ENCODE peak calls at places on chromosomes 5 and 9, in nine cellular contexts. T is LoVo; R is activated T-helper 1 cell treated with Interleukin-2 at 50 U/mL for 16 hours; G is SW 1271; Y is stimulated activated naive B cell treated with anti-CD40 and anti-IgM and Interleukin-4, amounts not matched to agents 10 μg/mL and 1 μg/mL and 100 μg/mL, for 72 hours; P is NCI-H1092 treated with DMSO at 0.1 percent for 48 hours; W is COR-L47; H is NCI-H69; F is GM06990. D is an unnamed sample.

GRCh38 chr9:2291980-2292704 is 277.0 kb downstream of the SMARCA2 start:
- DNase-seq in T (no peak), R (no peak), G (no peak), Y (no peak), P (peak), W (peak), H (peak), F (no peak), D (no peak)

GRCh38 chr5:21701317-21701716 is 1151.8 kb downstream of the CDH12 start:
- DNase-seq in T (no peak), R (no peak), G (no peak), Y (no peak), P (no peak), W (no peak), H (no peak), F (no peak), D (no peak)

GRCh38 chr9:132099741-132100407 is 20.2 kb upstream of the MED27 start:
- DNase-seq in T (no peak), R (no peak), G (no peak), Y (no peak), P (no peak), W (no peak), H (no peak), F (no peak), D (peak)

GRCh38 chr5:20102291-20102690 is 114.3 kb upstream of the CDH18 start:
- DNase-seq in T (no peak), R (no peak), G (no peak), Y (no peak), P (no peak), W (no peak), H (peak), F (no peak), D (no peak)

GRCh38 chr9:35748858-35749514 is at the start of the genes GBA2 and RGP1:
- DNase-seq in T (peak), R (peak), G (peak), Y (peak), P (peak), W (peak), H (peak), F (peak), D (peak)

GRCh38 chr9:133074111-133074651 is 12.4 kb downstream of the CEL start:
- DNase-seq in T (no peak), R (no peak), G (no peak), Y (no peak), P (no peak), W (no peak), H (no peak), F (no peak), D (no peak)

GRCh38 chr9:38067611-38067891 is 1.5 kb downstream of the SHB start:
- DNase-seq in T (no peak), R (no peak), G (no peak), Y (no peak), P (no peak), W (no peak), H (peak), F (no peak), D (no peak)

GRCh38 chr5:84729326-84729725 is 344.6 kb upstream of the EDIL3 start:
- DNase-seq in T (no peak), R (no peak), G (no peak), Y (no peak), P (no peak), W (no peak), H (no peak), F (no peak), D (peak)

GRCh38 chr5:133957591-133957990 is 10.8 kb downstream of the C5orf15 start:
- DNase-seq in T (no peak), R (no peak), G (no peak), Y (no peak), P (no peak), W (no peak), H (no peak), F (peak), D (no peak)

GRCh38 chr5:173925449-173926071 is 37.4 kb downstream of the CPEB4 start:
- DNase-seq in T (peak), R (no peak), G (peak), Y (peak), P (peak), W (peak), H (peak), F (no peak), D (peak)

GRCh38 chr5:140351609-140352334 is 5.4 kb upstream of the HBEGF start:
- DNase-seq in T (peak), R (no peak), G (peak), Y (peak), P (peak), W (peak), H (peak), F (no peak), D (peak)

GRCh38 chr5:132024117-132024435 is 12.6 kb upstream of the ACSL6 start:
- DNase-seq in T (no peak), R (no peak), G (no peak), Y (no peak), P (no peak), W (no peak), H (no peak), F (no peak), D (no peak)

GRCh38 chr5:53236683-53237082 is 127.1 kb upstream of the MOCS2 start:
- DNase-seq in T (no peak), R (no peak), G (no peak), Y (no peak), P (no peak), W (no peak), H (no peak), F (no peak), D (no peak)

GRCh38 chr5:137560414-137560813 is 61.3 kb upstream of the SPOCK1 start:
- DNase-seq in T (no peak), R (no peak), G (no peak), Y (no peak), P (no peak), W (no peak), H (no peak), F (no peak), D (no peak)

GRCh38 chr5:127650649-127651048 is 1.8 kb downstream of the CTXN3 start:
- DNase-seq in T (no peak), R (no peak), G (no peak), Y (no peak), P (no peak), W (no peak), H (no peak), F (no peak), D (no peak)

GRCh38 chr5:83494666-83495065 is 23.1 kb downstream of the VCAN start:
- DNase-seq in T (no peak), R (no peak), G (no peak), Y (no peak), P (no peak), W (no peak), H (no peak), F (no peak), D (no peak)

GRCh38 chr5:115170128-115170923 is 618 bp upstream of the TRIM36 start:
- DNase-seq in T (no peak), R (no peak), G (no peak), Y (peak), P (peak), W (peak), H (peak), F (no peak), D (no peak)

GRCh38 chr5:43074987-43075318 is 34.8 kb upstream of the ANXA2R start:
- DNase-seq in T (no peak), R (no peak), G (no peak), Y (no peak), P (no peak), W (no peak), H (no peak), F (no peak), D (no peak)

GRCh38 chr5:178407646-178408045 is 175.0 kb upstream of the PHYKPL start:
- DNase-seq in T (no peak), R (no peak), G (no peak), Y (no peak), P (no peak), W (no peak), H (no peak), F (no peak), D (no peak)

GRCh38 chr9:78574354-78575036 is 277.6 kb downstream of the PSAT1 start:
- DNase-seq in T (no peak), R (no peak), G (no peak), Y (no peak), P (peak), W (no peak), H (peak), F (no peak), D (no peak)

GRCh38 chr9:4321554-4321953 is 21.7 kb upstream of the GLIS3 start:
- DNase-seq in T (no peak), R (no peak), G (no peak), Y (no peak), P (no peak), W (no peak), H (no peak), F (no peak), D (no peak)

GRCh38 chr5:53360811-53361210 is 119.6 kb upstream of the FST start:
- DNase-seq in T (no peak), R (no peak), G (peak), Y (no peak), P (no peak), W (no peak), H (no peak), F (no peak), D (no peak)

GRCh38 chr5:30401479-30402058 is 791.9 kb upstream of the CDH6 start:
- DNase-seq in T (peak), R (no peak), G (peak), Y (no peak), P (peak), W (peak), H (peak), F (no peak), D (peak)

GRCh38 chr9:69431777-69432176 is 106.8 kb downstream of the ENTREP1 start:
- DNase-seq in T (no peak), R (no peak), G (no peak), Y (no peak), P (no peak), W (no peak), H (no peak), F (no peak), D (no peak)

GRCh38 chr5:96614110-96614691 is 48.0 kb upstream of the CAST start:
- DNase-seq in T (peak), R (peak), G (peak), Y (no peak), P (peak), W (peak), H (peak), F (peak), D (peak)

GRCh38 chr9:126791406-126792230 is 13.2 kb upstream of the ZBTB43 start:
- DNase-seq in T (peak), R (no peak), G (peak), Y (no peak), P (no peak), W (no peak), H (peak), F (no peak), D (peak)

GRCh38 chr5:37014321-37014720 is 137.8 kb downstream of the NIPBL start:
- DNase-seq in T (no peak), R (no peak), G (no peak), Y (no peak), P (no peak), W (no peak), H (no peak), F (no peak), D (no peak)

GRCh38 chr5:111229126-111229525 is 4.9 kb downstream of the CAMK4 start:
- DNase-seq in T (no peak), R (no peak), G (no peak), Y (no peak), P (no peak), W (no peak), H (no peak), F (no peak), D (no peak)

GRCh38 chr9:121288874-121289553 is 21.1 kb downstream of the GSN start:
- DNase-seq in T (no peak), R (no peak), G (no peak), Y (no peak), P (no peak), W (no peak), H (peak), F (no peak), D (peak)

GRCh38 chr5:128241071-128241695 is 157.6 kb downstream of the SLC12A2 start:
- DNase-seq in T (no peak), R (no peak), G (no peak), Y (no peak), P (no peak), W (no peak), H (no peak), F (no peak), D (no peak)

GRCh38 chr5:89133129-89133528 is 250.1 kb upstream of the MEF2C start:
- DNase-seq in T (no peak), R (no peak), G (no peak), Y (no peak), P (no peak), W (no peak), H (no peak), F (no peak), D (no peak)

GRCh38 chr5:60026174-60026573 is 132.6 kb upstream of the PDE4D start:
- DNase-seq in T (no peak), R (no peak), G (no peak), Y (no peak), P (no peak), W (no peak), H (no peak), F (no peak), D (peak)

D was measured in Caki2.